ENCODE peak calls at places on chromosomes 13 and 19, in eight cellular contexts. Y is AG04450, Q is AG09309, K is mammary epithelial cell, A is OCI-LY7, P is A549, R is tibial artery, F is cardiac muscle cell. O is an unnamed sample.

GRCh38 chr13:27118428-27119054 is 53.1 kb downstream of the USP12 start:
- DNase-seq in K (no peak), Y (no peak), F (no peak), P (no peak), R (no peak), A (no peak), Q (no peak), O (no peak)

GRCh38 chr19:30225615-30226463 is 146.3 kb upstream of the ZNF536 start:
- DNase-seq in F (no peak), Q (no peak), Y (no peak), P (peak; percentile 38), K (no peak), R (no peak), A (no peak), O (no peak)

GRCh38 chr19:35262101-35262761 is 6.5 kb upstream of the USF2 start:
- DNase-seq in R (no peak), A (no peak), P (no peak), F (no peak), Y (no peak), K (no peak), Q (no peak), O (no peak)

GRCh38 chr19:56091066-56091490 is 30.0 kb downstream of the ZNF787 start:
- DNase-seq in Y (no peak), A (no peak), K (peak; percentile 90), Q (no peak), P (no peak), R (no peak), F (no peak), O (no peak)

GRCh38 chr19:18233224-18233825 is 7.1 kb upstream of the PDE4C start:
- DNase-seq in A (peak; percentile 37), Q (no peak), P (peak; percentile 69), R (no peak), Y (no peak), K (peak; percentile 43), F (peak; percentile 89), O (peak; percentile 65)

GRCh38 chr19:46378268-46378667 is 31.4 kb downstream of the PPP5C start:
- DNase-seq in P (no peak), Q (peak; percentile 93), R (no peak), A (no peak), Y (no peak), F (no peak), K (no peak), O (no peak)

GRCh38 chr13:110338441-110339101 is 31.5 kb downstream of the COL4A2 start:
- DNase-seq in Y (no peak), K (no peak), Q (no peak), A (no peak), F (peak; percentile 15), R (peak; percentile 78), P (no peak), O (no peak)

GRCh38 chr13:40549500-40550094 is 116.8 kb downstream of the FOXO1 start:
- DNase-seq in Y (no peak), A (no peak), P (no peak), K (no peak), R (peak; percentile 78), F (no peak), Q (peak; percentile 46), O (no peak)

GRCh38 chr13:41428155-41428554 is 29.2 kb upstream of the RGCC start:
- DNase-seq in Y (no peak), F (no peak), K (no peak), R (no peak), Q (no peak), A (no peak), P (no peak), O (peak; percentile 67)

GRCh38 chr19:45276284-45276687 is 25.2 kb downstream of the MARK4 start:
- DNase-seq in K (no peak), Y (no peak), F (peak; percentile 17), Q (no peak), P (no peak), A (peak; percentile 19), R (no peak), O (no peak)

GRCh38 chr19:55676889-55677505 is 2.0 kb downstream of the EPN1 start:
- DNase-seq in K (no peak), F (no peak), Y (no peak), Q (no peak), P (no peak), A (no peak), R (no peak), O (no peak)

GRCh38 chr19:39481229-39481545 is 549 bp downstream of the TIMM50 start:
- DNase-seq in A (peak; percentile 24), F (no peak), K (no peak), P (no peak), Y (no peak), R (no peak), Q (no peak), O (no peak)

GRCh38 chr13:27131202-27131623 is 40.4 kb downstream of the USP12 start:
- DNase-seq in A (no peak), Y (no peak), Q (no peak), F (no peak), P (no peak), K (peak; percentile 98), R (no peak), O (peak; percentile 90)

GRCh38 chr13:101155920-101156319 is 260.4 kb downstream of the NALCN start:
- DNase-seq in F (no peak), R (no peak), K (no peak), Q (no peak), Y (no peak), A (no peak), P (peak; percentile 2), O (no peak)

GRCh38 chr19:35254341-35255297 is 5.8 kb downstream of the LSR start:
- DNase-seq in K (no peak), R (no peak), F (no peak), P (no peak), Y (no peak), Q (no peak), A (no peak), O (no peak)

GRCh38 chr13:24178847-24179845 is 18.6 kb downstream of the SPATA13 start:
- DNase-seq in Q (no peak), K (peak; percentile 37), P (no peak), A (no peak), Y (no peak), F (no peak), R (no peak), O (peak; percentile 15)

GRCh38 chr19:10655457-10656312 is 1.5 kb downstream of the ILF3 start:
- DNase-seq in P (no peak), Y (no peak), F (peak; percentile 28), K (peak; percentile 40), Q (no peak), R (no peak), A (peak; percentile 48), O (no peak)

GRCh38 chr13:25372275-25373081 is 704 bp downstream of the ATP8A2 start:
- DNase-seq in Q (no peak), P (no peak), Y (no peak), A (no peak), K (no peak), R (no peak), F (peak; percentile 14), O (peak; percentile 7)

GRCh38 chr19:17626456-17626855 is 61.7 kb downstream of the UNC13A start:
- DNase-seq in K (no peak), Q (no peak), P (no peak), Y (no peak), A (no peak), R (no peak), F (no peak), O (no peak)

GRCh38 chr13:30585748-30586262 is 31.9 kb upstream of the USPL1 start:
- DNase-seq in Q (peak; percentile 18), R (no peak), A (no peak), Y (peak; percentile 55), F (no peak), K (no peak), P (no peak), O (no peak)

GRCh38 chr19:12802267-12803106 is 618 bp downstream of the THSD8 start:
- DNase-seq in P (no peak), A (no peak), Q (no peak), R (no peak), K (no peak), Y (no peak), F (no peak), O (no peak)

GRCh38 chr13:113624235-113624587 is 33.8 kb downstream of the ATP4B start:
- DNase-seq in R (no peak), K (no peak), F (no peak), P (no peak), A (no peak), Q (no peak), Y (no peak), O (no peak)
- TF ChIP-seq CTCF in R (no peak), K (no peak), F (no peak), P (no peak), A (no peak), Q (no peak), Y (no peak), O (no peak)

GRCh38 chr19:15125232-15126067 is 18.2 kb downstream of the SYDE1 start:
- DNase-seq in Q (peak; percentile 79), P (peak; percentile 93), F (peak; percentile 99), K (peak; percentile 96), R (peak; percentile 98), Y (peak; percentile 92), A (peak; percentile 99), O (peak; percentile 100)
- TF ChIP-seq CTCF in Q (no peak), P (no peak), F (no peak), K (no peak), R (peak; percentile 34), Y (peak; percentile 19), A (peak; percentile 25), O (no peak)

DNA sequence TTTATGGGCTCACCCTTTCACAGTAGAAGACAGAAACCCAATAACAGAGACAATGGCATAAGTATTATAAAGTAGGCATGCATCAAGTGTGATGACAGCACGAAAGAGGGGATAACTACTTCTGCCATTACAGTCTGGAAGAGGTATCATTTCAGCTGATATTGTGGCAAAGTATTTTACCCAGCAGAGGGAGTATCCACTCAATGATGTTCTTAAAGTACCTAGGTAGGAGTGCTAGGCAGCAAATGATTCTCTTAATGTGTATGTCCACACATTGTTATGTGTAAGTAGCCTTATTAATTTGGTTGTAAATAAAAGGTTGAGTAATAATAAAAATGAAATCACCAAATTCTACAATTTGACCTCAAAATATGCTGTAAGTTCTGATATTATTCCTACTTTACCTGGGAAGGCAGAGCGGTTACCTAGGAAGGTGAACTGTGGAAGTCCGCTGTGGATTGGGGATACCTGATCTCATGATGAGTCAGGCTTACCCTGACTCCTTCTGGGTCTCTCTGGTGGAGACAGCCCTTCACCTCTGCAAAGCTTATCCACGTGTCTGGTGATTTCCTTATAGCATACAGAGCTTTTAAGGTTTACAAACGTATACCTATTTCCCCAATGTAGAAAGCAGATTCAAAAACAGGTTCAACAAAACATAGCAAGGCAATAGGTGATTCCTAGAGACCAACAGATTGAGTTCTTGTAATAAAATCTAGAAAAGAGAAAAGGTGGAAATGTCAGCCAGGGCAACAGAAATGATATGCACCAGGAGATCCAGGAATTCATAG is 4.0 kb upstream of the UBAC2 start:
- DNase-seq in F (no peak), K (peak; percentile 27), P (no peak), R (no peak), Q (no peak), Y (no peak), A (peak; percentile 49), O (no peak)
- TF ChIP-seq CTCF in F (peak; percentile 6), K (no peak), P (no peak), R (no peak), Q (peak; percentile 20), Y (peak; percentile 21), A (peak; percentile 65), O (peak; percentile 39)

DNA sequence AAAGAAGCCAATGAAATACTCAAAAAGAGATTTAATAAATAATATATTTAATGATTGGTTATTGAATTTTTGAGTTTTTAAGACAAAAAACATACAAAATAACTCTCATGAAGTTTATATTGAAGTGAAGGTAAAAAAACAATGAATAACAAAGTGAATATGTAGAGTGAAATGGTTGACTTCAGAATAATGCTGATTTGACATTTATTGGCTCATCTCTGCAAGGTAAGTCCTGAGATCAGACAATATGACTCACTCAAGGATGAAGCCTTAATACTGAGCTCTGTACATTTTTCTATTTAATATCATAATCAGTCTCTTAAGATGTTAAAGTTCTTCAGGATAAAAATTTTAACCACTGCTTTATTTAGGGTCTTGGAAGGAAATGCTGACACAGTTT is 1398.9 kb upstream of the PCDH9 start:
- DNase-seq in K (no peak), F (no peak), A (no peak), P (no peak), R (no peak), Y (no peak), Q (no peak), O (no peak)
- TF ChIP-seq CTCF in K (no peak), F (no peak), A (no peak), P (no peak), R (no peak), Y (no peak), Q (no peak), O (no peak)

O was measured in activated CD8-positive, alpha-beta T cell treated with anti-CD3 and anti-CD28 coated beads for 36 hours.